ENCODE peak calls at places on chromosomes 2 and 18, in nine cellular contexts. Y is spleen, H is neural progenitor cell, V is MM.1S, C is heart right ventricle, M is GM12878, I is colonic mucosa, K is GM23248, W is IMR-90. B is an unnamed sample.

GRCh38 chr18:39162013-39162412 is 1596.4 kb upstream of the CELF4 start:
- DNase-seq in V (no peak), Y (no peak), W (no peak), I (no peak), C (no peak), H (no peak), K (no peak), M (no peak), B (no peak)

GRCh38 chr2:55862673-55863390 is 60.8 kb downstream of the EFEMP1 start:
- DNase-seq in Y (no peak), V (no peak), W (peak; percentile 100), H (no peak), C (no peak), I (no peak), K (peak; percentile 99), M (no peak), B (no peak)

GRCh38 chr18:62450546-62451395 is 72.1 kb upstream of the ZCCHC2 start:
- DNase-seq in M (no peak), C (peak; percentile 65), K (peak; percentile 91), I (no peak), Y (peak; percentile 85), W (peak; percentile 63), H (no peak), V (no peak), B (no peak)

GRCh38 chr2:169221745-169222369 is 140.5 kb downstream of the LRP2 start:
- DNase-seq in V (peak; percentile 30), M (no peak), I (no peak), C (no peak), W (no peak), Y (no peak), K (peak; percentile 20), H (no peak), B (no peak)

GRCh38 chr2:177273456-177273855 is 8.9 kb upstream of the NFE2L2 start:
- DNase-seq in C (no peak), I (peak; percentile 18), H (no peak), K (peak; percentile 76), W (no peak), V (no peak), Y (no peak), M (no peak), B (no peak)

GRCh38 chr18:11470941-11471340 is 138.5 kb upstream of the SLC35G4 start:
- DNase-seq in K (no peak), I (no peak), W (no peak), Y (no peak), M (no peak), C (no peak), H (no peak), V (no peak), B (no peak)

GRCh38 chr18:23756590-23757540 is 67.6 kb downstream of the LAMA3 start:
- DNase-seq in I (no peak), V (no peak), K (no peak), M (no peak), W (no peak), Y (no peak), H (no peak), C (no peak), B (no peak)

GRCh38 chr2:237039301-237039906 is 46.3 kb upstream of the COPS8 start:
- DNase-seq in C (no peak), W (no peak), Y (no peak), H (no peak), K (no peak), M (no peak), I (no peak), V (no peak), B (no peak)

GRCh38 chr2:61439241-61440002 is 31.5 kb downstream of the USP34 start:
- DNase-seq in K (no peak), H (no peak), Y (no peak), M (no peak), C (peak; percentile 58), V (no peak), I (no peak), W (no peak), B (no peak)

GRCh38 chr2:109331864-109332848 is 203.2 kb downstream of the SH3RF3 start:
- DNase-seq in I (peak; percentile 45), C (peak; percentile 65), K (peak; percentile 99), W (peak; percentile 96), H (no peak), Y (peak; percentile 86), M (no peak), V (peak; percentile 67), B (no peak)

GRCh38 chr2:138421971-138422335 is 79.6 kb upstream of the SPOPL start:
- DNase-seq in W (peak; percentile 76), Y (no peak), H (no peak), V (no peak), M (no peak), I (no peak), K (peak; percentile 82), C (no peak), B (no peak)

GRCh38 chr2:66696374-66696773 is 261.4 kb downstream of the MEIS1 start:
- DNase-seq in K (no peak), H (no peak), M (no peak), V (no peak), W (no peak), Y (no peak), C (no peak), I (no peak), B (no peak)

GRCh38 chr2:134341476-134341875 is 87.6 kb downstream of the MGAT5 start:
- DNase-seq in C (no peak), K (no peak), Y (no peak), V (no peak), I (no peak), W (no peak), H (no peak), M (no peak), B (no peak)
- H3K27ac ChIP-seq in C (no peak overlapping the region), K (no peak overlapping the region), Y (no peak overlapping the region), V (no peak overlapping the region), I (no peak overlapping the region), W (no peak overlapping the region), H (no peak overlapping the region), M (no peak overlapping the region), B (no peak overlapping the region)

GRCh38 chr2:86160156-86160952 is 34.9 kb downstream of the IMMT start:
- DNase-seq in H (no peak), C (no peak), W (peak; percentile 79), K (no peak), I (no peak), V (no peak), M (no peak), Y (no peak), B (no peak)
- H3K4me3 ChIP-seq in H (no peak overlapping the region), C (no peak overlapping the region), W (no peak overlapping the region), K (no peak overlapping the region), I (no peak overlapping the region), V (no peak overlapping the region), M (no peak overlapping the region), Y (no peak overlapping the region), B (no peak overlapping the region)

GRCh38 chr2:25805987-25806386 is 72.3 kb downstream of the ASXL2 start:
- DNase-seq in V (no peak), W (no peak), C (no peak), M (no peak), I (no peak), Y (no peak), K (no peak), H (no peak), B (no peak)

GRCh38 chr2:25808006-25808383 is 70.3 kb downstream of the ASXL2 start:
- DNase-seq in C (no peak), K (peak; percentile 71), V (no peak), I (no peak), W (peak; percentile 65), H (no peak), Y (no peak), M (no peak), B (no peak)

GRCh38 chr2:25809646-25810045 is 68.6 kb downstream of the ASXL2 start:
- DNase-seq in C (no peak), W (no peak), Y (no peak), K (no peak), V (no peak), I (no peak), H (peak; percentile 9), M (no peak), B (no peak)

GRCh38 chr2:25804338-25804737 is 73.9 kb downstream of the ASXL2 start:
- DNase-seq in V (no peak), Y (no peak), M (no peak), I (no peak), H (no peak), W (no peak), C (no peak), K (no peak), B (no peak)

DNA sequence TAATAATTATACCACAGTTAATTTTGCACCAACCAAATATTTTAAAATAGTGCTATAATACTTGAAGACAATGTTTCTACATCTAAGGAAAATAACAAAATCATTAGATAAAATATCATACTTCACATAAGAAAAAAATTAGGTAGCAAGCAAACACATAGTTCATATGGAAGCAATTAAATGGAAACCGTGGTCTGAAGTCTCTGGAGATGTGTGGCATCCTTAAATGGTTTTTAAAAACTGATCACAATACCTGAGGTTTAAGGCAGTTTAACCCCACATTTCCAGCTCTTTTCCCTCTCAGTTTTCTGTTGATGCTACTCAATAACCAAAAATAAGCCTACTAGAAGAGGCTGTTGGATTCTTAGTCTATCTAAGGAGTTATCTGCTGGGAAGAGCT is 71.3 kb downstream of the ASXL2 start:
- DNase-seq in W (no peak), C (no peak), M (no peak), V (no peak), H (no peak), K (peak; percentile 5), I (no peak), Y (no peak), B (no peak)
- H3K27ac ChIP-seq in W (no peak overlapping the region), C (no peak overlapping the region), M (no peak overlapping the region), V (no peak overlapping the region), H (peak overlapping the region; percentile 43), K (no peak overlapping the region), I (no peak overlapping the region), Y (no peak overlapping the region), B (no peak overlapping the region)

GRCh38 chr18:3266062-3266608 is 4.2 kb downstream of the MYL12B start:
- DNase-seq in M (no peak), V (no peak), C (no peak), K (no peak), W (no peak), I (no peak), Y (no peak), H (no peak), B (no peak)

GRCh38 chr18:3268306-3268705 is 6.4 kb downstream of the MYL12B start:
- DNase-seq in I (no peak), Y (no peak), V (no peak), K (no peak), C (no peak), W (no peak), M (no peak), H (no peak), B (no peak)

GRCh38 chr18:3262234-3263171 is 570 bp downstream of the MYL12B start:
- DNase-seq in W (no peak), I (peak; percentile 41), Y (no peak), V (peak; percentile 21), H (no peak), M (no peak), K (peak; percentile 67), C (no peak), B (peak; percentile 18)

GRCh38 chr18:3264362-3264761 is 2.4 kb downstream of the MYL12B start:
- DNase-seq in C (no peak), Y (no peak), H (no peak), V (no peak), M (no peak), W (peak; percentile 42), K (peak; percentile 43), I (no peak), B (no peak)

DNA sequence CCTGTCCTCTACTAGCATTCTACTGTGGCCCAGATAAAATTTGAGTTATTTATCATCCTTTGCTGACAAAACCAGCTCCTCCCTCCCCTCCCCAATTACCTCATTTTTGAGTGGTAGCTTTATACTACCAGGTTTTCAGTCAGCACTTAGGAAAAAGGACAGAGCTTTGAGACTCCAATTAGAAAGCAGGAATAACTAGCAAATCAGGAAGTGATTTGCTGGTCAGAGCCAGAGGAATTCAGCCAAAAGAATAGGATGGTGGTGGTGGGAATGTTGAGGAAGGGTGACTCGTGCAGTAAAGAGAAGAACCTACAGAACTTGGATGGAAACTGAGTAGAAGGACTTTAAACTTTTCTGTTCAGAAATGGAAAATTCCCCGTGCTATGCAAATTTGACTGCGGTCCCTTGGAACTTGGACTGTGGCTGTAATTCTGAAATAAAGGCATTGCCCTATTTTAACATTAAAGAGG is 3.7 kb downstream of the MYL12B start:
- DNase-seq in I (no peak), W (peak; percentile 75), Y (no peak), V (no peak), K (peak; percentile 67), C (no peak), M (no peak), H (peak; percentile 17), B (no peak)
- H3K4me3 ChIP-seq in I (no peak overlapping the region), W (no peak overlapping the region), Y (no peak overlapping the region), V (no peak overlapping the region), K (peak overlapping the region; percentile 99), C (no peak overlapping the region), M (peak overlapping the region; percentile 45), H (no peak overlapping the region), B (no peak overlapping the region)

B was measured in effector memory CD4-positive, alpha-beta T cell.